ENCODE peak calls at places on chromosomes 4 and X, in four cellular contexts. E is tibial nerve; S is endodermal cell; O is CD8-positive, alpha-beta T cell. Y is an unnamed sample. For H3K4me1, the result is how much of the 10 kb centered on the place peaks cover.

GRCh38 chr4:23728393-23728792 is 161.5 kb downstream of the PPARGC1A start:
- DNase-seq in E (no peak), O (no peak), S (no peak), Y (peak)

GRCh38 chr4:55758081-55758480 is 61.5 kb upstream of the EXOC1L start:
- DNase-seq in S (no peak), O (no peak), E (no peak), Y (no peak)

GRCh38 chr4:10582966-10583365 is 101.6 kb downstream of the CLNK start:
- DNase-seq in E (no peak), S (no peak), O (no peak), Y (no peak)

GRCh38 chr4:137664416-137664815 is 132.1 kb upstream of the PCDH18 start:
- DNase-seq in E (no peak), O (no peak), S (no peak), Y (no peak)

GRCh38 chrX:45807572-45808425 is 607.1 kb upstream of the DIPK2B start:
- DNase-seq in S (no peak), E (no peak), O (no peak), Y (no peak)

GRCh38 chr4:52711271-52711670 is 40.0 kb downstream of the ERVMER34-1 start:
- DNase-seq in O (no peak), S (no peak), E (no peak), Y (no peak)

GRCh38 chr4:125306112-125306511 is 8.6 kb upstream of the FAT4 start:
- DNase-seq in E (no peak), S (no peak), O (no peak), Y (no peak)

GRCh38 chr4:175091649-175092048 is 173.5 kb downstream of the ADAM29 start:
- DNase-seq in O (no peak), S (no peak), E (no peak), Y (no peak)

GRCh38 chr4:74428278-74428677 is 16.7 kb upstream of the AREG start:
- DNase-seq in E (no peak), O (no peak), S (no peak), Y (no peak)
- H3K4me1 ChIP-seq in E (under half), O (under half), S (under half), Y (under half)

GRCh38 chr4:88693792-88694191 is 3.8 kb downstream of the NAP1L5 start:
- DNase-seq in S (no peak), E (no peak), O (no peak), Y (no peak)

GRCh38 chr4:88697588-88698329 is at the start of gene NAP1L5:
- DNase-seq in S (peak), O (peak), E (peak), Y (peak)

GRCh38 chr4:88697113-88697512 is 516 bp downstream of the NAP1L5 start:
- DNase-seq in O (no peak), E (no peak), S (no peak), Y (no peak)

GRCh38 chr4:88698539-88698938 is 910 bp upstream of the NAP1L5 start:
- DNase-seq in O (no peak), E (no peak), S (no peak), Y (no peak)

DNA sequence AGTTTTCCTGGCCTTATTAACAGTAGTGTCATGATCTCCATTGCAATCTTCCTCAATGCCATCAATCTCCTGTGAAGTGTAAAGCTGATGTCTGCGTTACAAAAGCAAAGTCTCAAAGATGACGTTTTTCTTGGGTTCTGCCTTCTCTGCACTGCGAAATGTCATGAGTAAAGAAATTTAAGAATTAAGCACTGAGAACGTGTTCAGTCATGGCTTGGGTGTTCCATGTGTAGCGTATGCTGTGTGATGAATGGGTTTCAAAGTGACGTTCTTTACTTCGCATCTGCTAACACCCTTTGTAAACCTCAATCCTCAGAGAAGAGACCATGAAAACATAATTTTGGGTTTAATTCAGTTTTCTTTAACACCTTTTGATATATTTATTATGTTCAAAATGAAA is 1.0 kb downstream of the NAP1L5 start:
- DNase-seq in S (no peak), O (no peak), E (no peak), Y (no peak)
- H3K4me3 ChIP-seq in S (peak), O (no peak), E (peak), Y (no peak)

DNA sequence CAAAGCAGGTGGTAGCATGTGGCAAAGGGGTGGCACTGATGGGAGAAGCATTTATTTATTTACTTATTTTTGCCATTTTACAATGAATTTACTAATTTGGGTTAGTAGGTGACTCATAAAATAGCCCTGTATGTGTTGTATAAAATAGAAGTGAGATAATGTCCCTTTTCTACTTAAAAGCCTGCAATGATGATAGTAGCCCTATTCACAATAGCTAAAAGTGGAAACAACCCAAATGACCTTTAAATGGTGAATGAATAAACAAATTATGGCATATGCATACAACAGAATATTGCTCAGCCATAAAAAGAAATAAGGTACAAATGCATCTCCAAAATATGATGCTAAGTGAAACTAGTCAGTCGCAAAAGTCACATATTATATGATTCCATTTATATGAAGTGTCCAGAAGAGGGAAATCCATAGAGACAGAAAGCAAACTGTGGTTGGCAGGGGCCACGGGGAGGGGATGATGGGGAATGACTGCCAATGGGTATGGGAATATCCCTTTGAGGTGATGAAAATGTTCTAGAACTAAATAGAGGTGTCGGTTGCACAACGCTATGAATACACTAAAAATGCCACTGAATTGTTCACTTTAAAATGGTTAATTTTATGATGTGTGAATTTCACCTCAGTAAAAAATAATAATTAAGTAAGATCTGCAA is 35.8 kb upstream of the FAM9C start:
- DNase-seq in S (no peak), O (no peak), E (no peak), Y (no peak)
- H3K4me1 ChIP-seq in S (under half), O (half or more), E (under half), Y (under half)

DNA sequence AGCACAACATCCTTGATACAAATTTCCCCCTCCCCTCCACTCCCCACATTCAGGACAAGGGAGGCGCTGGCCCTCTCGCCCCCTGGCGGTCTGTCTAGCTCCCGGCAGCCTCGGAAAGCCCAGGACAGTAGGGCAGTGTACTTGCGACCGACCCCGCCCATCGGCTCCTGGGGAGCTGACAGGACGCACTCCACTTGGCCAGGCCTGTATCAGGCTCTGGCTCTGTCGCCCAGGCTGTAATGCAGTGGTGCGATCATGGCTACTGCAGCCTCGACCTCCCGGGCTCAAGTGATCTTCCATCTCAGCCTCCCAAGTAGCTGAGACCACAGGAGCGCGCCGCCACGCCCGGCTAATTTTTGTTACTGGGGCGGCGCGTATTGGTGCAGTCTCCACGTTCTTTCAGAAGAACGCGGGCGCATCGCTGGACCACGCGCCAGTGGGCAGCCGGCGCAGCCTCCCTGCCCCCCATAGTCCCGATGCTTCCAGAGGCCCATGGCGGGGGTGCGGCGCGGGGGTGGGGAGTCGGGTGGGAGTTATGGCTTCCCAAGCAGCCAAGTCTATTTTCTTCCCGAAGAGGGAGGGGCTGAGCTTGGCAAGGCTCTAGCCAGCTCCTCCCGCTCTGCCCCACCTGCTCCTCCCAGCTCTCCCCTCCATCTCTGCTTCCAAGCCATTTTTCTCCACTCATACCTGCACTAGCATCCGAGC is 7.8 kb upstream of the AKAP14 start:
- DNase-seq in O (no peak), S (peak), E (peak), Y (peak)
- H3K4me3 ChIP-seq in O (no peak), S (peak), E (no peak), Y (peak)

DNA sequence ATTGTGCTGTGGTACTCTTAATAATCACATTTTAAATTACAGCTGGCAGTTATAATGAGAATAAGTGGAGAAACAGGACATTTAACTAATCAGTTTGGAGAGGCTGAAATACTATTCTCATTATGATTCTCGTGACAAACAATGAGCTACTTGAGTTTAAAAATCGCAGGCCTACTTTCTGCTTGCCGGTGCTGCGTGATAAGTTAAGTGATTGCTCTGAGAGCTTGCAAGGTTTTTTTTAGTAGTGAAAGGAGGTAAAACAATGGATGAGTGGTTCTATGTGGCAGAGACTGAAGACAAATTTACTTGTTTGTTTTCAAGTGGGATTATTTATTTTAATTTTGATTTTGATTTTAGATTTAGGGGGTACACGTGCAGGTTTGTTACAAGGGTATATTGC is 114.0 kb downstream of the RAPGEF2 start:
- DNase-seq in E (no peak), O (no peak), S (no peak), Y (no peak)
- H3K4me1 ChIP-seq in E (under half), O (under half), S (under half), Y (under half)

GRCh38 chr4:122873752-122874151 is 47.1 kb downstream of the FGF2 start:
- DNase-seq in E (no peak), S (no peak), O (no peak), Y (no peak)
- H3K4me3 ChIP-seq in E (no peak), S (no peak), O (no peak), Y (no peak)